ENCODE peak calls at places on chromosomes 4 and X, in ten cellular contexts. Q is A549, D is pancreas, X is GM12865, J is fibroblast of pulmonary artery, Z is neural progenitor cell, M is thyroid gland, W is PC-9, L is foreskin fibroblast, Y is cardiac muscle cell. V is an unnamed sample.

GRCh38 chr4:80268081-80268823 is 1.8 kb downstream of the FGF5 start:
- DNase-seq in Q (no peak), D (no peak), X (no peak), J (peak), Z (peak), M (no peak), W (no peak), L (peak), Y (peak), V (no peak)

GRCh38 chrX:452598-452997 is 65.9 kb upstream of the PPP2R3B start:
- DNase-seq in Q (no peak), D (no peak), X (no peak), J (no peak), Z (no peak), M (no peak), W (no peak), L (no peak), Y (no peak), V (no peak)

GRCh38 chr4:7043521-7044414 is 596 bp downstream of the TADA2B start:
- DNase-seq in Q (peak), D (peak), X (peak), J (peak), Z (no peak), M (peak), W (peak), L (peak), Y (peak), V (no peak)

GRCh38 chr4:8737601-8738279 is 133.9 kb downstream of the HMX1 start:
- DNase-seq in Q (no peak), D (no peak), X (no peak), J (no peak), Z (no peak), M (no peak), W (no peak), L (no peak), Y (no peak), V (no peak)

GRCh38 chr4:169114341-169114974 is 104.4 kb upstream of the CBR4 start:
- DNase-seq in Q (no peak), D (no peak), X (no peak), J (no peak), Z (no peak), M (no peak), W (no peak), L (no peak), Y (no peak), V (no peak)

GRCh38 chrX:70166601-70167590 is 10.4 kb upstream of the DGAT2L6 start:
- DNase-seq in Q (peak), D (no peak), X (no peak), J (peak), Z (no peak), M (no peak), W (no peak), L (peak), Y (peak), V (no peak)

GRCh38 chr4:1596393-1596792 is 87.7 kb downstream of the FAM53A start:
- DNase-seq in Q (no peak), D (peak), X (no peak), J (no peak), Z (no peak), M (no peak), W (no peak), L (no peak), Y (no peak), V (no peak)

GRCh38 chrX:77527233-77528001 is 80.2 kb downstream of the FGF16 start:
- DNase-seq in Q (no peak), D (peak), X (no peak), J (peak), Z (peak), M (peak), W (no peak), L (no peak), Y (peak), V (no peak)

GRCh38 chr4:99447079-99447478 is 11.9 kb upstream of the ADH7 start:
- DNase-seq in Q (no peak), D (no peak), X (peak), J (peak), Z (peak), M (peak), W (peak), L (peak), Y (peak), V (peak)

GRCh38 chr4:90126805-90127204 is 389 bp upstream of the CCSER1 start:
- DNase-seq in Q (no peak), D (no peak), X (no peak), J (no peak), Z (no peak), M (no peak), W (no peak), L (no peak), Y (no peak), V (no peak)

DNA sequence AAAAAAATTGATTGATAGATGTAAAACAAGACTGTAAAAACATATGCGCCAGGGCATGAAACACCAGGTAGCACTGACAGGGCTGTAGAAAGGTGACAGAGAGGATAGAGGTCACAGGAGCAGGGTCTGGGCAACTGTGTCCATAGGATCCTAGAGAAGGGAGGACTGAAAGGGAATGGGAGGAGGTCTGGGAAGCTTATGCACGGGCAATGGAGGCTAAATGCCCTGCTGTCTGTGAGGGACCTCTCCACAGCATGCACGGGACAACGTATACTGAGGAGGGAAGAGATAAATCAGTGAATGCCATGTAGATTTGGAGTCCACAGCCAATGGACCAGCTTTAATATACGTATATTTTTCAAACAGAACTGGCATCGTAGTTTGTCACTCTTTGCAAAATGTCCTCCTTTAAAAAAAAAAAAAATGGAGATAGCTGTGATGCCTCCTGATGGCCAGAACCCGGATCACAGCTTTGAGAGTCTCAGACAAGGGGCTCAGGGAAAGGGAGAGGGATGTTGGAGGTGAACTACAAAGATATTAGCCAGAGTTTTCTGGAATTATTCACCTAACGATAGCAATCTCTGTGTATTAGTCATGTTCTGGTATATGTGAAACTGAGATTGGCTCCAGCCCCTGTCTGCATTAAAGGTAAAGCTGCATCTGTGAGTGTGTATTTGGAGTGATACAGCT is 16.0 kb downstream of the RAB40A start:
- DNase-seq in Q (no peak), D (no peak), X (peak), J (no peak), Z (no peak), M (no peak), W (no peak), L (peak), Y (no peak), V (no peak)
- H3K4me3 ChIP-seq in Q (no peak), D (no peak), X (no peak), J (no peak), Z (no peak), M (no peak), W (no peak), L (no peak), Y (no peak), V (no peak)

GRCh38 chrX:152897216-152898144 is at the start of gene ZNF185:
- DNase-seq in Q (peak), D (peak), X (no peak), J (peak), Z (peak), M (peak), W (peak), L (peak), Y (peak), V (no peak)

GRCh38 chrX:152899874-152900719 is 2.2 kb downstream of the ZNF185 start:
- DNase-seq in Q (no peak), D (peak), X (no peak), J (no peak), Z (no peak), M (peak), W (no peak), L (no peak), Y (no peak), V (no peak)

GRCh38 chrX:152898442-152898841 is 575 bp downstream of the ZNF185 start:
- DNase-seq in Q (no peak), D (peak), X (no peak), J (no peak), Z (peak), M (peak), W (no peak), L (no peak), Y (no peak), V (no peak)

GRCh38 chrX:152900937-152901445 is 3.1 kb downstream of the ZNF185 start:
- DNase-seq in Q (no peak), D (no peak), X (no peak), J (no peak), Z (no peak), M (no peak), W (no peak), L (no peak), Y (no peak), V (no peak)

GRCh38 chrX:152899111-152899873 is 1.4 kb downstream of the ZNF185 start:
- DNase-seq in Q (no peak), D (peak), X (no peak), J (no peak), Z (no peak), M (no peak), W (no peak), L (no peak), Y (no peak), V (no peak)
- H3K4me3 ChIP-seq in Q (no peak), D (no peak), X (no peak), J (no peak), Z (no peak), M (no peak), W (no peak), L (no peak), Y (no peak), V (no peak)

GRCh38 chr4:151169900-151170299 is 70.5 kb downstream of the RPS3A start:
- DNase-seq in Q (no peak), D (no peak), X (no peak), J (peak), Z (no peak), M (no peak), W (no peak), L (peak), Y (peak), V (no peak)
- H3K4me3 ChIP-seq in Q (no peak), D (no peak), X (no peak), J (no peak), Z (no peak), M (no peak), W (no peak), L (no peak), Y (no peak), V (no peak)

GRCh38 chrX:108437354-108437753 is 868 bp downstream of the COL4A6 start:
- DNase-seq in Q (no peak), D (no peak), X (no peak), J (no peak), Z (peak), M (no peak), W (no peak), L (peak), Y (no peak), V (no peak)
- H3K4me3 ChIP-seq in Q (peak), D (no peak), X (no peak), J (peak), Z (peak), M (no peak), W (no peak), L (no peak), Y (peak), V (no peak)

GRCh38 chrX:43552703-43553102 is 103.4 kb upstream of the MAOA start:
- DNase-seq in Q (no peak), D (no peak), X (no peak), J (no peak), Z (no peak), M (no peak), W (no peak), L (no peak), Y (no peak), V (no peak)
- H3K4me3 ChIP-seq in Q (no peak), D (no peak), X (no peak), J (no peak), Z (no peak), M (no peak), W (no peak), L (no peak), Y (no peak), V (no peak)

GRCh38 chr4:70997068-70997467 is 3.6 kb downstream of the DCK start:
- DNase-seq in Q (no peak), D (no peak), X (no peak), J (no peak), Z (no peak), M (no peak), W (no peak), L (peak), Y (no peak), V (no peak)

GRCh38 chr4:70994387-70995099 is 1.1 kb downstream of the DCK start:
- DNase-seq in Q (no peak), D (no peak), X (peak), J (no peak), Z (no peak), M (no peak), W (no peak), L (no peak), Y (no peak), V (no peak)

GRCh38 chr4:70993181-70994068 is at the start of gene DCK:
- DNase-seq in Q (peak), D (peak), X (peak), J (peak), Z (peak), M (peak), W (peak), L (peak), Y (peak), V (peak)

GRCh38 chr4:70994069-70994366 is 569 bp downstream of the DCK start:
- DNase-seq in Q (no peak), D (no peak), X (no peak), J (no peak), Z (no peak), M (no peak), W (no peak), L (no peak), Y (no peak), V (no peak)

GRCh38 chr4:70996014-70996353 is 2.5 kb downstream of the DCK start:
- DNase-seq in Q (no peak), D (no peak), X (no peak), J (no peak), Z (no peak), M (no peak), W (no peak), L (peak), Y (no peak), V (no peak)
- H3K4me3 ChIP-seq in Q (no peak), D (no peak), X (peak), J (no peak), Z (peak), M (no peak), W (no peak), L (peak), Y (no peak), V (peak)

GRCh38 chr4:23035521-23036056 is 342.9 kb downstream of the GBA3 start:
- DNase-seq in Q (no peak), D (peak), X (no peak), J (no peak), Z (no peak), M (no peak), W (no peak), L (no peak), Y (no peak), V (no peak)
- H3K4me3 ChIP-seq in Q (no peak), D (no peak), X (no peak), J (no peak), Z (no peak), M (no peak), W (no peak), L (no peak), Y (no peak), V (no peak)

V was measured in Jurkat, Clone E6-1.